ENCODE peak calls at places on chromosome 12, in six cellular contexts. C, G, U, Q, B and H are unnamed samples.

GRCh38 chr12:112997506-112997905 is 19.2 kb downstream of the OAS2 start:
- DNase-seq in C (no peak), U (no peak), Q (no peak), B (no peak), G (no peak), H (no peak)

GRCh38 chr12:30753761-30754382 is 879 bp downstream of the CAPRIN2 start:
- DNase-seq in B (no peak), G (peak; percentile 41), U (peak; percentile 44), C (peak; percentile 45), Q (peak; percentile 57), H (no peak)

GRCh38 chr12:55068416-55069010 is 48.7 kb downstream of the NEUROD4 start:
- DNase-seq in B (no peak), G (peak; percentile 73), Q (peak; percentile 84), U (peak; percentile 71), C (peak; percentile 56), H (no peak)

GRCh38 chr12:109736552-109737108 is 23.0 kb downstream of the FAM222A start:
- DNase-seq in U (no peak), G (peak; percentile 72), Q (peak; percentile 82), C (no peak), B (peak; percentile 30), H (peak; percentile 61)

GRCh38 chr12:26723379-26724308 is 109.3 kb downstream of the ITPR2 start:
- DNase-seq in B (no peak), G (peak; percentile 76), Q (no peak), C (no peak), U (no peak), H (no peak)

GRCh38 chr12:93857279-93857894 is 180.2 kb downstream of the CRADD start:
- DNase-seq in Q (no peak), B (no peak), U (no peak), C (no peak), G (peak; percentile 25), H (no peak)

GRCh38 chr12:65965358-65965757 is 141.1 kb downstream of the HMGA2 start:
- DNase-seq in G (no peak), B (no peak), Q (no peak), U (no peak), C (no peak), H (no peak)

GRCh38 chr12:15276088-15276698 is 46.1 kb upstream of the PTPRO start:
- DNase-seq in B (no peak), C (peak; percentile 22), G (peak; percentile 61), Q (peak; percentile 82), U (peak; percentile 14), H (no peak)

GRCh38 chr12:96196781-96197180 is 2.6 kb downstream of the ELK3 start:
- DNase-seq in B (no peak), G (no peak), U (no peak), C (no peak), Q (no peak), H (no peak)

GRCh38 chr12:47868041-47868440 is 36.8 kb downstream of the VDR start:
- DNase-seq in B (no peak), U (no peak), Q (no peak), G (no peak), C (peak; percentile 45), H (peak; percentile 55)

GRCh38 chr12:44960856-44961255 is 84.7 kb upstream of the NELL2 start:
- DNase-seq in U (no peak), B (no peak), C (no peak), G (no peak), Q (no peak), H (no peak)

GRCh38 chr12:32477714-32478113 is 78.4 kb downstream of the FGD4 start:
- DNase-seq in B (no peak), C (no peak), Q (no peak), U (peak; percentile 63), G (no peak), H (no peak)

GRCh38 chr12:71057330-71057729 is 100.5 kb downstream of the TSPAN8 start:
- DNase-seq in Q (no peak), G (peak; percentile 39), B (no peak), C (no peak), U (no peak), H (no peak)

GRCh38 chr12:78018939-78019338 is 188.2 kb downstream of the NAV3 start:
- DNase-seq in B (no peak), G (peak; percentile 69), C (no peak), U (no peak), Q (no peak), H (no peak)

GRCh38 chr12:38956337-38956736 is 50.9 kb upstream of the CPNE8 start:
- DNase-seq in Q (no peak), U (no peak), C (no peak), B (no peak), G (peak; percentile 1), H (no peak)

GRCh38 chr12:70576341-70577282 is 60.6 kb downstream of the PTPRB start:
- DNase-seq in B (no peak), G (peak; percentile 90), C (peak; percentile 60), U (peak; percentile 71), Q (peak; percentile 69), H (no peak)

GRCh38 chr12:27382924-27383323 is 50.3 kb downstream of the BMAL2 start:
- DNase-seq in B (no peak), Q (no peak), G (no peak), C (no peak), U (no peak), H (no peak)

GRCh38 chr12:51242150-51242549 is 3.5 kb downstream of the DAZAP2 start:
- DNase-seq in G (no peak), C (no peak), B (peak; percentile 39), U (no peak), Q (no peak), H (no peak)

GRCh38 chr12:65615091-65615490 is 209.2 kb upstream of the HMGA2 start:
- DNase-seq in U (no peak), C (no peak), G (peak; percentile 84), Q (no peak), B (no peak), H (no peak)

DNA sequence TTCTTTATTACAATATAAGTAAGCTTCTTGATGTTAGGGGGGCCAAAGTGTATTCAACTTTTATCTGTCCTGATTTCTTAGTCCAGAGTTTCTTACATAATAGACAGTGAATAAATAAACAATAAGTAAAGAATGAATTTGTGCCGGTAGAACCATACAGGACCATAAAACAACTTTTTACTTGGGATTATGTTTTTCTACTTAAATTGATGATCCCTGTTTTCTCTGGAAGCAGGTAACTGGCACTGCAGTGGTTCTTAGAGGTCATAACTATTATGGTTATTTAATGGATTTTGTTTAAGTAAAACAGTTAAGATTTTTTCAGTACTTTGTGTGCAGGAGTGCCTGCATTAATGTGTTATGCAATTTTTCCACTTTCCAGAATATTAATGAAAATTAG is 10.5 kb downstream of the CAND1 start:
- DNase-seq in B (no peak), Q (no peak), G (no peak), C (no peak), U (no peak), H (no peak)
- H3K4me3 ChIP-seq in B (no peak overlapping the region), Q (no peak overlapping the region), G (no peak overlapping the region), C (no peak overlapping the region), U (no peak overlapping the region), H (no peak overlapping the region)

GRCh38 chr12:29241821-29242591 is 92.9 kb downstream of the FAR2 start:
- DNase-seq in Q (no peak), G (peak; percentile 87), C (peak; percentile 66), B (peak; percentile 27), U (no peak), H (no peak)
- H3K4me3 ChIP-seq in Q (no peak overlapping the region), G (no peak overlapping the region), C (no peak overlapping the region), B (no peak overlapping the region), U (no peak overlapping the region), H (peak overlapping the region; percentile 1)

GRCh38 chr12:59164991-59165718 is 244.9 kb upstream of the LRIG3 start:
- DNase-seq in B (no peak), C (peak; percentile 10), G (peak; percentile 67), U (peak; percentile 40), Q (no peak), H (no peak)
- H3K4me3 ChIP-seq in B (no peak overlapping the region), C (no peak overlapping the region), G (no peak overlapping the region), U (no peak overlapping the region), Q (no peak overlapping the region), H (no peak overlapping the region)

DNA sequence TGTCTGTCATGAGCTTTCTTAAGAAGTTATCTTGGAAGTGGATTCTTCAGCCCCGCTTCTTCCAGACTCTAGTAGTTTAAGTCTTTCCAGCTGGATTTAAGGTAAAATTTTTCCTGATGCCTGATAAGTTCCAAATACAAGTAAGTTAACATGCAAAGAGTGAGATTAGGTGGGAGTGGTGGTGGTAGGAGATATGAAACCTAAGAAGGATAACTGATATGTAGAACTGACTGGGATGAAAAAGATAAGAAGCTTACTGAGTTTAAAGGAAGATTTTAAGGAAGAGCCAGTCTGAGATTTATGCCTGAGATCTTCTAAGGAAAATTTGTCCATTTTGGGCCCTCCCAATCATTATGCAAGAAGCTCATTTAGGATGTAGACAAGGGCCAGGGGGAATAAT is 250.9 kb upstream of the SYT10 start:
- DNase-seq in G (no peak), Q (no peak), C (no peak), U (no peak), B (no peak), H (no peak)
- H3K4me3 ChIP-seq in G (no peak overlapping the region), Q (no peak overlapping the region), C (no peak overlapping the region), U (no peak overlapping the region), B (no peak overlapping the region), H (no peak overlapping the region)

DNA sequence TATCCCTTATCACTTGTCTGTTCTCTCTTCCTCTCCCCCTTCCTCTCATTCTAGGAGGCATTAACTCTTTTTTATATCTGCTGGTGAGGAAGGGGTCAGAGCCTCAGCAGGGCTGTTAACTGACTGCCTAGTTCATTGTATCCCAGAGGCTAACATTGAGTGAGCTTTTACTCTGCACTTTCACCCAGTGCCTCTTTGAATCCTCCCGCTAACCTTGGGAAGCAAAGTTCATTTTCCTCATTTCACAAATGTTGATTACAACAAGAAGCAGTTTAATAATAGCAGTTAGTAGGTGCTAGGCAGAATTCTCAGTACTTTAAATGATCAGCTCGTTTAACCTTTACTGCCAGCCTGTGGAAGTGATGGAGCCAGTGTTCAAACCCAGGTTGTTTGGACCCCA is 75.5 kb downstream of the POLR3B start:
- DNase-seq in U (no peak), B (no peak), G (no peak), Q (no peak), C (no peak), H (no peak)
- H3K4me3 ChIP-seq in U (no peak overlapping the region), B (no peak overlapping the region), G (no peak overlapping the region), Q (no peak overlapping the region), C (no peak overlapping the region), H (no peak overlapping the region)

DNA sequence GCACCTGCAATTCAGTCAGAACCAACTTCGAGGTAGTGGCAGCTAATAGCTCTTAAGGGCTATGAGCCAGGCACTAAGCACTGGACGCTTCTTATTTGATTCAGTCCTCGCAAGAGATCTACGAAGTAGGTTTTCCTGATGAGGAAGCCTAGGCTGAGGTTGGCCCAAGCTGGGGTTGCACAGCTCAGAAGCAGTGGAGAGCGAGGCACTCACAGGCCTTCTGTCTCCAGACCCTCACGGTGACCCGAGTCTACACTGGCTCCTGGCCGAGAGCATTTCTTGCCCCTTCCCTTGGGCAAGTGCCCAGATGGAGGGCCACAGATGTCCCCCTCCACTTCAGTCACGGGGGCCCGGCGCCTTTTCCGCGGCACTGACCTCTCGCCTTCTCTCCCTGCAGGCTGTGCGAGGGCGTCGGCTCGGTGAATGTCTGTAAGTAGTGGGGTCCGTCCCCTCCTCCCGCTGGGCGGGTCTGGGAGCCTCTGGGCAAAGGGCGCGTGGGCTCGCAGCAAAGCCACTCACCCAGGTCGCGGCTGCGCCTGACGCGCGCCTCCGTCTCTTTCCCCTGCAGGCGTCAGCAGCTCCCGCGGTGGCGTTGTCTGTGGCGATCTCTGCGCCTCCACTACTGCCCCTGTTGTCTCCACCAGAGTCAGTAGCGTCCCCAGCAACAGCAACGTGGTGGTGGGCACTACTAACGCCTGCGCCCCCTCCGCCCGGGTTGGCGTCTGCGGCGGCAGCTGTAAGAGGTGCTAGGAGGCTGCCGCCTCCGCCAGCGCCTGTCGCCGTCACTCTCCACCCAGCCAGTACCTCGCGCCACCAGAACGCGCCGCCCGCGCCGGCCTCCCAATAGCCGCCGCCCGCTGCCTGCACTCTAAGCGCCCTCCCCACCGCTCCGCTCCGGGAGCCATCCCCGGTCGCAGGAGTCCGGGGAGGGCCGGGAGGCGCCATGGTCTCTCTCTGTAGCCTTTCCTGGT is 13.1 kb downstream of the KRT83 start:
- DNase-seq in B (peak; percentile 43), G (peak; percentile 41), Q (peak; percentile 52), C (no peak), U (no peak), H (peak; percentile 76)
- H3K4me3 ChIP-seq in B (peak overlapping the region; percentile 8), G (peak overlapping the region; percentile 22), Q (peak overlapping the region; percentile 57), C (no peak overlapping the region), U (no peak overlapping the region), H (no peak overlapping the region)